ENCODE peak calls at places on chromosomes 12 and 14, in four cellular contexts. One of them, this sample, is unnamed.

GRCh38 chr12:105253882-105254513 is 18.0 kb upstream of the APPL2 start:
- DNase-seq in HepG2: peak
- DNase-seq in Panc1: no peak
- DNase-seq in K562: peak
- DNase-seq in this sample: no peak

GRCh38 chr12:29783773-29784666 is at the start of gene TMTC1:
- DNase-seq in HepG2: no peak
- DNase-seq in Panc1: no peak
- DNase-seq in K562: no peak
- DNase-seq in this sample: no peak

GRCh38 chr14:42222924-42223471 is 616.3 kb downstream of the LRFN5 start:
- DNase-seq in HepG2: no peak
- DNase-seq in Panc1: no peak
- DNase-seq in K562: no peak
- DNase-seq in this sample: no peak

GRCh38 chr12:12398026-12398859 is 41.4 kb downstream of the BORCS5 start:
- DNase-seq in HepG2: peak
- DNase-seq in Panc1: peak
- DNase-seq in K562: no peak
- DNase-seq in this sample: no peak

GRCh38 chr12:29781176-29781575 is 2.6 kb downstream of the TMTC1 start:
- DNase-seq in HepG2: no peak
- DNase-seq in Panc1: no peak
- DNase-seq in K562: no peak
- DNase-seq in this sample: no peak

GRCh38 chr14:65560340-65561027 is 148.0 kb downstream of the FUT8 start:
- DNase-seq in HepG2: no peak
- DNase-seq in Panc1: no peak
- DNase-seq in K562: no peak
- DNase-seq in this sample: no peak

GRCh38 chr12:110102255-110102654 is 21.9 kb upstream of the IFT81 start:
- DNase-seq in HepG2: peak
- DNase-seq in Panc1: no peak
- DNase-seq in K562: peak
- DNase-seq in this sample: peak

GRCh38 chr14:33938131-33938949 is 12.5 kb downstream of the EGLN3 start:
- DNase-seq in HepG2: peak
- DNase-seq in Panc1: no peak
- DNase-seq in K562: peak
- DNase-seq in this sample: peak

GRCh38 chr14:77059276-77059934 is 30.9 kb upstream of the IRF2BPL start:
- DNase-seq in HepG2: peak
- DNase-seq in Panc1: no peak
- DNase-seq in K562: peak
- DNase-seq in this sample: peak

GRCh38 chr14:50037837-50038236 is 78.5 kb downstream of the VCPKMT start:
- DNase-seq in HepG2: no peak
- DNase-seq in Panc1: no peak
- DNase-seq in K562: no peak
- DNase-seq in this sample: no peak

GRCh38 chr14:81219821-81220487 is 805 bp downstream of the GTF2A1 start:
- DNase-seq in HepG2: peak
- DNase-seq in Panc1: no peak
- DNase-seq in K562: peak
- DNase-seq in this sample: no peak

GRCh38 chr14:94320243-94320642 is 2.9 kb downstream of the SERPINA6 start:
- DNase-seq in HepG2: peak
- DNase-seq in Panc1: no peak
- DNase-seq in K562: no peak
- DNase-seq in this sample: no peak

GRCh38 chr14:32593290-32593942 is 264.3 kb downstream of the AKAP6 start:
- DNase-seq in HepG2: no peak
- DNase-seq in Panc1: no peak
- DNase-seq in K562: no peak
- DNase-seq in this sample: no peak

GRCh38 chr14:73903028-73903427 is 16.4 kb downstream of the ZNF410 start:
- DNase-seq in HepG2: no peak
- DNase-seq in Panc1: no peak
- DNase-seq in K562: no peak
- DNase-seq in this sample: no peak

GRCh38 chr12:117889098-117889497 is 79.7 kb downstream of the KSR2 start:
- DNase-seq in HepG2: no peak
- DNase-seq in Panc1: no peak
- DNase-seq in K562: no peak
- DNase-seq in this sample: no peak

GRCh38 chr14:61557854-61558253 is 137.5 kb upstream of the HIF1A start:
- DNase-seq in HepG2: no peak
- DNase-seq in Panc1: no peak
- DNase-seq in K562: no peak
- DNase-seq in this sample: no peak

GRCh38 chr12:113476093-113476986 is 4.7 kb upstream of the LHX5 start:
- DNase-seq in HepG2: no peak
- DNase-seq in Panc1: no peak
- DNase-seq in K562: no peak
- DNase-seq in this sample: no peak

GRCh38 chr14:89454971-89455370 is 37.9 kb upstream of the FOXN3 start:
- DNase-seq in HepG2: no peak
- DNase-seq in Panc1: no peak
- DNase-seq in K562: no peak
- DNase-seq in this sample: no peak

GRCh38 chr14:59727073-59727661 is 143.4 kb downstream of the RTN1 start:
- DNase-seq in HepG2: no peak
- DNase-seq in Panc1: no peak
- DNase-seq in K562: no peak
- DNase-seq in this sample: no peak

GRCh38 chr12:100404769-100405407 is 48.0 kb downstream of the SLC17A8 start:
- DNase-seq in HepG2: peak
- DNase-seq in Panc1: peak
- DNase-seq in K562: peak
- DNase-seq in this sample: peak

GRCh38 chr12:90938451-90938850 is 16.5 kb downstream of the CCER1 start:
- DNase-seq in HepG2: no peak
- DNase-seq in Panc1: no peak
- DNase-seq in K562: no peak
- DNase-seq in this sample: no peak

GRCh38 chr12:68579254-68579653 is 31.4 kb upstream of the RAP1B start:
- DNase-seq in HepG2: no peak
- DNase-seq in Panc1: no peak
- DNase-seq in K562: no peak
- DNase-seq in this sample: no peak

GRCh38 chr14:55532645-55533309 is 47.2 kb upstream of the KTN1 start:
- DNase-seq in HepG2: no peak
- DNase-seq in Panc1: no peak
- DNase-seq in K562: no peak
- DNase-seq in this sample: no peak

GRCh38 chr12:25459541-25459951 is 93.5 kb downstream of the LMNTD1 start:
- DNase-seq in HepG2: no peak
- DNase-seq in Panc1: no peak
- DNase-seq in K562: no peak
- DNase-seq in this sample: no peak

GRCh38 chr12:41368006-41368405 is 179.9 kb downstream of the PDZRN4 start:
- DNase-seq in HepG2: no peak
- DNase-seq in Panc1: no peak
- DNase-seq in K562: no peak
- DNase-seq in this sample: peak

GRCh38 chr14:68631058-68631690 is 161.7 kb downstream of the ZFP36L1 start:
- DNase-seq in HepG2: no peak
- DNase-seq in Panc1: no peak
- DNase-seq in K562: no peak
- DNase-seq in this sample: no peak

GRCh38 chr14:92317511-92317910 is 5.5 kb upstream of the SLC24A4 start:
- DNase-seq in HepG2: no peak
- DNase-seq in Panc1: no peak
- DNase-seq in K562: no peak
- DNase-seq in this sample: no peak

GRCh38 chr12:90908465-90908864 is 46.5 kb downstream of the CCER1 start:
- DNase-seq in HepG2: no peak
- DNase-seq in Panc1: no peak
- DNase-seq in K562: no peak
- DNase-seq in this sample: no peak

GRCh38 chr12:57846285-57846576 is 298 bp downstream of the CTDSP2 start:
- DNase-seq in HepG2: no peak
- DNase-seq in Panc1: no peak
- DNase-seq in K562: no peak
- DNase-seq in this sample: no peak

GRCh38 chr12:107651867-107652449 is 33.6 kb upstream of the PWP1 start:
- DNase-seq in HepG2: no peak
- DNase-seq in Panc1: no peak
- DNase-seq in K562: no peak
- DNase-seq in this sample: no peak

GRCh38 chr12:105214670-105215375 is 21.2 kb downstream of the APPL2 start:
- DNase-seq in HepG2: peak
- DNase-seq in Panc1: no peak
- DNase-seq in K562: no peak
- DNase-seq in this sample: no peak

GRCh38 chr12:56230449-56231183 is 765 bp downstream of the SLC39A5 start:
- DNase-seq in HepG2: peak
- DNase-seq in Panc1: no peak
- DNase-seq in K562: no peak
- DNase-seq in this sample: no peak

GRCh38 chr12:79217306-79217705 is 352.7 kb downstream of the SYT1 start:
- DNase-seq in HepG2: no peak
- DNase-seq in Panc1: no peak
- DNase-seq in K562: no peak
- DNase-seq in this sample: no peak

GRCh38 chr12:67980391-67980790 is 8.9 kb upstream of the IFNG-AS1 start:
- DNase-seq in HepG2: no peak
- DNase-seq in Panc1: no peak
- DNase-seq in K562: no peak
- DNase-seq in this sample: no peak

DNA sequence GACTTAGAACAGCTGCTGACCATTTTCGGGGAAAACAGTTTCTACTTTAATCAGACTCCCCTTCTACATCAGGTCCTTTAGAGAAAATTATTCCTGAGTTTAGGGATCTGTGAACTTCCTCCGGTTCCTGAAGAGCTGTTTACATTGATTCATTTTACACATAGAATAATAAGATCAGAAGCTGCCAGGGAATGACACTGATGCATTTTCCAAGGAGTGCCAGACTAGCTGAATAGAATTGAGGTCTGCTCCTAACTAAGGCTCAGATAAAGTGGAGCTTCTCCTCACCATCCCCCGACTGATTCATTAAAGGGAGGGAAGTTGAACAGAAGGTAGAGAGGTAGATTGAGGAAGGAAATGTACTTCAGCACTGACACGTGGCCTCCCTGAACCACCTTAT is 41.9 kb upstream of the PSMA6 start:
- DNase-seq in HepG2: no peak
- DNase-seq in Panc1: no peak
- DNase-seq in K562: no peak
- DNase-seq in this sample: no peak
- TF ChIP-seq TCF7L2 in HepG2: no peak
- TF ChIP-seq TCF7L2 in Panc1: no peak
- TF ChIP-seq TCF7L2 in K562: no peak
- TF ChIP-seq TCF7L2 in this sample: no peak

GRCh38 chr12:10717410-10717809 is 5.7 kb downstream of the YBX3 start:
- DNase-seq in HepG2: no peak
- DNase-seq in Panc1: no peak
- DNase-seq in K562: no peak
- DNase-seq in this sample: no peak
- TF ChIP-seq TCF7L2 in HepG2: no peak
- TF ChIP-seq TCF7L2 in Panc1: no peak
- TF ChIP-seq TCF7L2 in K562: no peak
- TF ChIP-seq TCF7L2 in this sample: no peak

GRCh38 chr12:13404631-13405473 is 208.3 kb downstream of the EMP1 start:
- DNase-seq in HepG2: no peak
- DNase-seq in Panc1: no peak
- DNase-seq in K562: no peak
- DNase-seq in this sample: no peak
- TF ChIP-seq TCF7L2 in HepG2: no peak
- TF ChIP-seq TCF7L2 in Panc1: no peak
- TF ChIP-seq TCF7L2 in K562: no peak
- TF ChIP-seq TCF7L2 in this sample: no peak

GRCh38 chr12:115755061-115755751 is 522.3 kb downstream of the MED13L start:
- DNase-seq in HepG2: no peak
- DNase-seq in Panc1: no peak
- DNase-seq in K562: no peak
- DNase-seq in this sample: no peak

GRCh38 chr12:115750340-115750739 is 527.2 kb downstream of the MED13L start:
- DNase-seq in HepG2: no peak
- DNase-seq in Panc1: no peak
- DNase-seq in K562: no peak
- DNase-seq in this sample: no peak

GRCh38 chr12:115752151-115752550 is 525.3 kb downstream of the MED13L start:
- DNase-seq in HepG2: no peak
- DNase-seq in Panc1: no peak
- DNase-seq in K562: no peak
- DNase-seq in this sample: no peak

GRCh38 chr12:115755752-115756140 is 521.7 kb downstream of the MED13L start:
- DNase-seq in HepG2: no peak
- DNase-seq in Panc1: no peak
- DNase-seq in K562: no peak
- DNase-seq in this sample: no peak

DNA sequence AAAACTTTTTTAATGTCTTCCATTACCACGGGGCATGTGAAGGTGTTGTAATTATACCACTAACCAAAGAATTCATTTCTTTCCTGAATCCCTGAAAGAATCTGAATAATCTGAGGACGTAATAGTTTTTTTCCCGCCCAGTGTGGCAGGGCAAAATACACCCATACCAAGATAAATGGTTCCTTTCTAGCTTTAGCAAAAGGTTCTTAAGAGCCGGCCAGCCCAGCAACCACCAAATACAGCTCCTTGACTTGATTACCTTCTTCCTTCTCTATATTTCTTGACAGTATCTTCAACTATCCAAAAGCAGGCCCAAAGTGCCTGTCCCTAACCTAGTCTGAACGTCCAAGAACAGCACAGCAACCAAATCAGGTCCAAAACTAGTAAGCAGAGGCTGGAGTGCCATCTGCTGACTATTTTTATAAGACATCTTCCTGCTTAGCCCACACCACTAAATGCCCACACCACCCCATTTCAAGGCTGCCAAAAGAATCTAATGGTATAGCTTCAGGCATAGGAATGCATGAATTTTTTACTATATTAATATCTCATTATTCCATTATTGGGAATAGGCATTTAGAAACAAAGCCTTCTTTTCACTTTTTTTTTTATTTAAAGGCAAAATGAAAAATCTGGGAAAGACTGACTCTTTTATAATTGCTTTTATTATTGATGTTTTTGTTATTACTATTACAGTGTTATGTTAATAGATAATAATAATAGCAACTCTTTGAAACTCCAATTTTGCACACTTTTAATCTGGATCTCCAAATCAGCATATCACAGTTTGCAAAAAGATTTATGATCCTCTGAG is 524.4 kb downstream of the MED13L start:
- DNase-seq in HepG2: peak
- DNase-seq in Panc1: peak
- DNase-seq in K562: peak
- DNase-seq in this sample: peak
- TF ChIP-seq TCF7L2 in HepG2: no peak
- TF ChIP-seq TCF7L2 in Panc1: no peak
- TF ChIP-seq TCF7L2 in K562: no peak
- TF ChIP-seq TCF7L2 in this sample: no peak

GRCh38 chr14:43535231-43535838 is 971.7 kb downstream of the FSCB start:
- DNase-seq in HepG2: no peak
- DNase-seq in Panc1: no peak
- DNase-seq in K562: no peak
- DNase-seq in this sample: no peak
- TF ChIP-seq TCF7L2 in HepG2: no peak
- TF ChIP-seq TCF7L2 in Panc1: no peak
- TF ChIP-seq TCF7L2 in K562: no peak
- TF ChIP-seq TCF7L2 in this sample: no peak